ENCODE peak calls at places on chromosomes 12 and 14, in six cellular contexts. H is SK-N-SH; T is effector memory CD4-positive, alpha-beta T cell; B is adrenal gland; S is GM23338; R is right cardiac atrium. F is an unnamed sample.

GRCh38 chr12:51906452-51907082 is 737 bp upstream of the ACVRL1 start:
- DNase-seq in H (peak; percentile 47), T (no peak), B (peak; percentile 50), S (peak; percentile 43), R (peak; percentile 66), F (no peak)

GRCh38 chr12:131808744-131809371 is 19.3 kb upstream of the MMP17 start:
- DNase-seq in H (no peak), T (no peak), B (no peak), S (peak; percentile 58), R (peak; percentile 84), F (peak; percentile 67)

GRCh38 chr12:109734219-109735000 is 20.8 kb downstream of the FAM222A start:
- DNase-seq in H (peak; percentile 62), T (no peak), B (peak; percentile 69), S (peak; percentile 84), R (peak; percentile 19), F (peak; percentile 82)

GRCh38 chr14:76908834-76909233 is 82.6 kb downstream of the LRRC74A start:
- DNase-seq in H (no peak), T (no peak), B (no peak), S (no peak), R (no peak), F (no peak)

GRCh38 chr12:121792607-121793500 is 634 bp downstream of the RHOF start:
- DNase-seq in H (no peak), T (peak; percentile 50), B (peak; percentile 72), S (peak; percentile 67), R (peak; percentile 84), F (peak; percentile 82)

GRCh38 chr14:55500708-55501107 is 60.3 kb upstream of the TBPL2 start:
- DNase-seq in H (no peak), T (no peak), B (no peak), S (no peak), R (no peak), F (no peak)

GRCh38 chr12:89418228-89418910 is 66.1 kb upstream of the DUSP6 start:
- DNase-seq in H (no peak), T (no peak), B (no peak), S (no peak), R (no peak), F (no peak)

GRCh38 chr14:69043598-69044267 is 64.6 kb upstream of the ACTN1 start:
- DNase-seq in H (no peak), T (no peak), B (peak; percentile 75), S (no peak), R (peak; percentile 54), F (no peak)

GRCh38 chr12:123546281-123546680 is 12.8 kb upstream of the RILPL1 start:
- DNase-seq in H (no peak), T (no peak), B (no peak), S (no peak), R (no peak), F (no peak)

GRCh38 chr12:97006585-97006984 is 99.5 kb downstream of the NEDD1 start:
- DNase-seq in H (no peak), T (no peak), B (no peak), S (no peak), R (no peak), F (no peak)

GRCh38 chr14:22380511-22381455 is 208.2 kb downstream of the DAD1 start:
- DNase-seq in H (no peak), T (no peak), B (no peak), S (no peak), R (no peak), F (no peak)

GRCh38 chr12:20403230-20403629 is 34.9 kb downstream of the PDE3A start:
- DNase-seq in H (no peak), T (no peak), B (no peak), S (peak; percentile 36), R (no peak), F (no peak)

GRCh38 chr12:121894633-121895032 is 6.0 kb downstream of the PSMD9 start:
- DNase-seq in H (peak; percentile 49), T (no peak), B (no peak), S (peak; percentile 73), R (peak; percentile 57), F (peak; percentile 76)

GRCh38 chr12:49796155-49796554 is 32.1 kb downstream of the NCKAP5L start:
- DNase-seq in H (no peak), T (no peak), B (no peak), S (no peak), R (no peak), F (peak; percentile 38)

GRCh38 chr14:51593397-51593796 is 58.3 kb upstream of the FRMD6 start:
- DNase-seq in H (no peak), T (no peak), B (no peak), S (no peak), R (no peak), F (no peak)

GRCh38 chr14:20460458-20461229 is 590 bp downstream of the PIP4P1 start:
- DNase-seq in H (no peak), T (peak; percentile 54), B (no peak), S (peak; percentile 76), R (no peak), F (peak; percentile 85)

GRCh38 chr14:90757452-90757851 is 58.8 kb downstream of the TTC7B start:
- DNase-seq in H (no peak), T (no peak), B (no peak), S (no peak), R (no peak), F (no peak)
- H3K4me3 ChIP-seq in H (no peak overlapping the region), T (peak overlapping the region; percentile 56), B (peak overlapping the region; percentile 66), S (peak overlapping the region; percentile 61), R (no peak overlapping the region), F (no peak overlapping the region)

GRCh38 chr14:94767321-94767878 is 2.5 kb downstream of the GSC start:
- DNase-seq in H (no peak), T (no peak), B (no peak), S (peak; percentile 54), R (no peak), F (peak; percentile 69)
- H3K27me3 ChIP-seq in H (peaks cover 4% of the 10 kb centered on the region), T (peaks cover 51% of the 10 kb centered on the region), B (peaks cover 70% of the 10 kb centered on the region), S (peaks cover 96% of the 10 kb centered on the region), R (no peaks in the 10 kb centered on the region), F (peaks cover 74% of the 10 kb centered on the region)

DNA sequence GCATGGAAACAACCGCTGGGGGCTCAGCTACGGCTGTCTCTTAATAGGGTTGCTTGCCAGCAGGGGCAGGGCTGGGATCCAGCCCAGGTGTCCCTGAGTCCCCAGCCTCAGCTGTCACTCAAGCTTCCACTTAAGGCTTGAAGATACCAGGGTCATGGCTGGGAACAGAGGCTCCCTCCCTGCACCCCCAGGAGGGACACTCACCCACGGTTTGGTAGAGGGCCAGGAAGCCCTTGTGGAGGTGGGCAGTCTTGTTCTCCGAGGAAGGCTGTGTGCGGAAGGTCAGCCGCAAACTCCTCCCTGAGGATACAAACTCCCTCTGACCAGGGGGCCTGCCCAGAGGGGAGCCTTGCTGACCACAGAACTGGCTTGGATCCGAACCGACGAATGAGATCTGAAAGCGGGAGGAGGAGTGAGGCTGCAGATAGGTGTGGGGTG is 7.3 kb downstream of the C1RL start:
- DNase-seq in H (no peak), T (no peak), B (no peak), S (peak; percentile 20), R (no peak), F (no peak)
- H3K4me3 ChIP-seq in H (no peak overlapping the region), T (no peak overlapping the region), B (no peak overlapping the region), S (no peak overlapping the region), R (no peak overlapping the region), F (no peak overlapping the region)

GRCh38 chr12:111148005-111148404 is 220.9 kb downstream of the PHETA1 start:
- DNase-seq in H (no peak), T (no peak), B (no peak), S (no peak), R (no peak), F (no peak)

GRCh38 chr12:111137968-111138367 is 217.6 kb upstream of the MYL2 start:
- DNase-seq in H (peak; percentile 67), T (no peak), B (no peak), S (no peak), R (no peak), F (no peak)

GRCh38 chr12:111141205-111141604 is 220.8 kb upstream of the MYL2 start:
- DNase-seq in H (no peak), T (no peak), B (no peak), S (no peak), R (no peak), F (no peak)

GRCh38 chr12:111143216-111143756 is 222.9 kb upstream of the MYL2 start:
- DNase-seq in H (no peak), T (no peak), B (no peak), S (no peak), R (no peak), F (no peak)
- H3K27me3 ChIP-seq in H (no peaks in the 10 kb centered on the region), T (no peaks in the 10 kb centered on the region), B (no peaks in the 10 kb centered on the region), S (no peaks in the 10 kb centered on the region), R (no peaks in the 10 kb centered on the region), F (no peaks in the 10 kb centered on the region)

DNA sequence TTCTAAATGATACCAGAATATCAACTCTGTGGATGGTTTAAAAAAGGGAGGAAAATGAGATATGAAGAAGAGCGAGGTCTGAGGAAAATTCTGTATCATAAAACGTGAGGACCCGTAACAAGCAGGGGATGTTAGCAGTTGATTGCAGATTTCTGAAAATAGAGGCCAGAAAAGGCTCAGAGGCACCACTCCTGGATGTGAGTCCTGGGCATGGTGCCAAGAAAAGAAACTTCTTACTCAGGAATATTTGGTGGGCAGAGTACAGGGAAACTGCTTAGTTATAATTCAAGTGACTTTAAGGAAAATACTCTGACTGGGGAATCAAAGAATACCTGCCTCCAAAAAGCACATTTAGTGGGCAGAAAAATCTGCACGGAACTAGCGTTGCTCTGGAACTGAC is 85.5 kb downstream of the PRICKLE1 start:
- DNase-seq in H (peak; percentile 36), T (no peak), B (no peak), S (no peak), R (no peak), F (no peak)
- H3K4me3 ChIP-seq in H (no peak overlapping the region), T (no peak overlapping the region), B (no peak overlapping the region), S (no peak overlapping the region), R (no peak overlapping the region), F (no peak overlapping the region)

GRCh38 chr12:57628280-57629191 is 4.5 kb downstream of the B4GALNT1 start:
- DNase-seq in H (peak; percentile 9), T (no peak), B (peak; percentile 42), S (no peak), R (no peak), F (peak; percentile 48)
- H3K27me3 ChIP-seq in H (no peaks in the 10 kb centered on the region), T (peaks cover 82% of the 10 kb centered on the region), B (peaks cover 59% of the 10 kb centered on the region), S (peaks cover 100% of the 10 kb centered on the region), R (no peaks in the 10 kb centered on the region), F (peaks cover 100% of the 10 kb centered on the region)

GRCh38 chr12:40033260-40033649 is 72.6 kb downstream of the SLC2A13 start:
- DNase-seq in H (no peak), T (no peak), B (no peak), S (peak; percentile 57), R (no peak), F (peak; percentile 3)

GRCh38 chr12:40034156-40034555 is 71.7 kb downstream of the SLC2A13 start:
- DNase-seq in H (no peak), T (no peak), B (no peak), S (no peak), R (no peak), F (no peak)

GRCh38 chr12:40032433-40033259 is 73.2 kb downstream of the SLC2A13 start:
- DNase-seq in H (no peak), T (no peak), B (no peak), S (peak; percentile 85), R (no peak), F (peak; percentile 19)

GRCh38 chr12:40031965-40032364 is 73.9 kb downstream of the SLC2A13 start:
- DNase-seq in H (no peak), T (no peak), B (no peak), S (no peak), R (no peak), F (no peak)

DNA sequence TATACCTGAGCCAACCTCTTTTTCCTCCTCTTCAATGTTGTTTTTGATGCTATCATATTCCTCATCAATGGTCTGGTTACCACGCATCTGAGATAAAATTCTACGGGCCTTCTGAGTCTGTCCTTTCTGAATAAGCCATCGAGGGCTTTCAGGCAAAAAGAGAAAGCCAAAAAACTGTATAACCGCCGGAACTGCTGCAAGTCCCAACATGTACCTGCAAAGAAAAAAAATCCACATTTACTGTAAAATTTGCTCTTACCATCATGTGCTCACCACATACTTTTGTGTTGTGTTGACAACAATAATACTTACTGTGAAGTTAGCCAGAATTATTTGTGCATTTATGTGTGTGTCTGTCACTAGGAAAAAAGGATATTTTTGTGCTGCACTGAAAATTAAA is 77.6 kb downstream of the SLC2A13 start:
- DNase-seq in H (no peak), T (no peak), B (no peak), S (no peak), R (no peak), F (no peak)
- H3K4me3 ChIP-seq in H (no peak overlapping the region), T (no peak overlapping the region), B (no peak overlapping the region), S (no peak overlapping the region), R (no peak overlapping the region), F (no peak overlapping the region)

F was measured in H7.